ENCODE peak calls at places on chromosomes 1 and 21, in four cellular contexts. O is H1, Q is mesendoderm, U is IMR-90. Y is an unnamed sample.

GRCh38 chr1:234315091-234315541 is 58.1 kb upstream of the COA6 start:
- DNase-seq in O (no peak), Q (peak), U (peak), Y (no peak)

GRCh38 chr1:15939181-15940109 is 36.5 kb downstream of the ZBTB17 start:
- DNase-seq in O (peak), Q (no peak), U (peak), Y (no peak)

GRCh38 chr1:17167041-17167782 is 37.7 kb upstream of the PADI1 start:
- DNase-seq in O (no peak), Q (peak), U (no peak), Y (peak)

GRCh38 chr1:91876040-91876470 is 9.9 kb downstream of the TGFBR3 start:
- DNase-seq in O (no peak), Q (peak), U (no peak), Y (no peak)

GRCh38 chr1:4661595-4661917 is 7.1 kb downstream of the AJAP1 start:
- DNase-seq in O (no peak), Q (no peak), U (no peak), Y (no peak)

GRCh38 chr1:51671527-51672325 is 54.8 kb downstream of the OSBPL9 start:
- DNase-seq in O (no peak), Q (peak), U (peak), Y (no peak)

GRCh38 chr1:29647581-29647980 is 411.3 kb downstream of the PTPRU start:
- DNase-seq in O (no peak), Q (no peak), U (peak), Y (no peak)

GRCh38 chr1:22132517-22133235 is 10.2 kb downstream of the WNT4 start:
- DNase-seq in O (no peak), Q (no peak), U (peak), Y (no peak)

GRCh38 chr1:100188617-100189016 is 10.6 kb upstream of the LRRC39 start:
- DNase-seq in O (no peak), Q (no peak), U (peak), Y (no peak)

GRCh38 chr1:32813941-32814739 is 3.0 kb downstream of the YARS1 start:
- DNase-seq in O (no peak), Q (no peak), U (peak), Y (no peak)

GRCh38 chr1:57146100-57146499 is 180.3 kb upstream of the C8B start:
- DNase-seq in O (no peak), Q (no peak), U (peak), Y (no peak)

GRCh38 chr21:35216966-35217365 is 167.9 kb upstream of the RUNX1 start:
- DNase-seq in O (no peak), Q (peak), U (no peak), Y (no peak)

DNA sequence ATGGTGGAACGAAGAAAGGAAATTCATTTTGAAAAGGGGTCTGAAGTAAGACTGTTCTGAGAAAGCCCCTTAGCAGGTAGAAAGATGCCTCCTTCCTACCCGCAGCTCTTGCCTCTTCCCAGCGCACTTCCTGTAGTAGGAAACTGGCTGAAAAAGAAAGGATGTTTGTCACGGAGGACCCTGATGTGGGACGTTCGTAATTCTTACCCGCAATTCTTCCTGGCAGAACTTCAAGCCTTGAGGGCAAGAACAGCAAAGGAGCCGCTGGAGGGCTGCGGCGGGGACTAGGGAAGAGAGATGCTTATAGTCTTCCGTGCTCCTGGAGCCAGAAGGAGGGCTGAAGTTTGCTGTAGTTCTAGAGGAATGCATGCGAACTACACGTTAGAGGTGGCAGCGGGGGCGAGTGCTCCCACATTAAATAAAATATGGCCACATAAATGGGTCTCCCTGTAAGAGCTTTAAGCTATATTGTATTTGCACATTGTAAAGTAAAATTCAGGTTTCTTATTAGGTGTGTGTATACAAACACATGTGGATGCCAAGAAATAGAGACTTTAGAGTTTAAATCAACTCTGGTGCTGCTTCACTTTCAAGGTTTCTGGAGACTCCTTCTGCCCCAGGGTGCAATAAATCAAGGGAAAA is 6.4 kb downstream of the C1orf53 start:
- DNase-seq in O (peak), Q (no peak), U (no peak), Y (no peak)
- H3K4me2 ChIP-seq in O (peak), Q (no peak), U (peak), Y (peak)

DNA sequence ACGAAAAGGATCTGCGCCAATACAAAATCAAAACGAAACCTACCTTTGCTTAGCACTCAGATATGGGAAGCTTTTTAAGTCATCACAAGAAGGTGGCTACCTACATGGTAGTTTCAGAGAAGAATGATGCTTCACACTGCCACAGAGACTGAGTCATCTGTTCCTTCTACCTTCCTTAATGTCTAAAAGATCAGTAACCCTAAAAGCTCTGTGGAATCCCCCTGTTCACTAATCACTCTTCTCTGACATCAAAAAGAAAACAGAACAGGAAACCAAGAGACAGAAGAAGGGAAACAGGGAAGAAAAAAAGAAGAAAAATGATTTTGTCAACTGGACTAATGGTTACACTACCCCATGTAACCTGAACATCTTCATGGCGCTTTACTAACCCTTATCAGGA is 177.2 kb downstream of the SMYD3 start:
- DNase-seq in O (no peak), Q (no peak), U (no peak), Y (no peak)
- H4K5ac ChIP-seq in O (no peak), Q (no peak), U (no peak), Y (no peak)

DNA sequence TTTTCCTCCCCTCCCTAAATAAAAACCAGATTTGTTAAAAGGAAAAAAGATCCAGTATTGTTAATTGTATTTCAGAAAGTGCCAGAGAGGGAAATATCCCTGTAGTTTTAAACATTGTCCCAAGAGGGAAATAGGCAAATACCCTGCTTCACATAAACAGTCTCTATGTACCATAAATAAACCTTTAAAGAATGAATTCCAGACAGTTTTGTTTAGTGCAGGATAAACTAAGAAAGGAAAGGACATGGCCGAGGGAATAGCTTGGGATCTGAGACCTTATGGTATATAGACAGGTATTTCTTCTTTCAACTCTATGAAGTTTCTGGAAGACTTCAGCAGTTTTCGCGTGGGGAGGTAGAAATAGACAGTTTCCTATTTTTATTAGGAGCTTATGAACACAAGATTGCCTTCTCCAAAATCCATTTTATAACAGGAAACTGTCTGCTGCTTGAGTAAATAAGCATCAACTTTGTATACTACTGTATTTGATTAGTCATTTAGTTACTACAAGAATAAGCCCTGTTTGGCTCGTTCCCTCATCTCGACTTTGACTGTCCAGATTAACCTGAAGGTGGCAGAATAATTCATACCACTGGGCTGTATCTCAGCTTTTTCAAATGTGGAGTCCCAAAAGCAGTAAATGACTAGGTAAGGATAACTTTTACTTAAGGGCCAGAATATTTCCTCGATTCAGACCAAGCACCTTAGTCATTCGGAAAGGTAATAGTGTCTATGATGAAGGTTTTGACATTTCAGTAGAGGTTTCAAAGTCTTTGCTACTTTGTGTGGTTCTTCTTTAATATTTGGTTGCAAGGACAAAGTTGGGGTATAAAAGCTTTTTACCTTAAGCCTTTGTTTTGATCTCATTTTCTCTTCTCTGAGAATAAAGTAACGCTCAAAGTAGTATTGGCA is 177.5 kb downstream of the VPS13D start:
- DNase-seq in O (no peak), Q (no peak), U (peak), Y (no peak)
- H3K4me2 ChIP-seq in O (no peak), Q (no peak), U (peak), Y (no peak)

DNA sequence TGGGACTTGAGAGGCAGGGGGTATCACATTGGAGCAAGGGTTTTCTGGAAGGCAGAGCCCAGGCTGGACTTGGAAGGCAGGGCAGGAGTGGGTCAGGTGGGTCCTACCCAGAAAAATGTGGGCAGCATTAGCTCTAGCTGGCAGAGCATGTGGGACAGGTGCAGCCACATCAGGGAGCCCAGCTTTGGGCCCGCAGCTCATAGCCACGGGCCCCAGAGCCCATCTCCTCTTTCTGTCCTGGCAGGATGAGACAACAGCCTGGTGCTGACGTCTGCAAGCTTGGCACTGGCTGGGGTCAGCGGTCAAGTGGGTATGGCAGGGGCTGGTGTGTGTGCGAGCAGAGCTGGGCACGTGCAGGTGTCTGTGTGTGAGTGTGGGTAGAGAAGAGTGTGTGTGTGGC is 154.7 kb downstream of the GRIK3 start:
- DNase-seq in O (peak), Q (no peak), U (no peak), Y (peak)
- H4K5ac ChIP-seq in O (no peak), Q (no peak), U (no peak), Y (no peak)